ENCODE peak calls at places on chromosomes 6 and 20, in ten cellular contexts. X is transverse colon, E is breast epithelium, I is heart left ventricle, K is HepG2, G is gastrocnemius medialis, U is body of pancreas, A is ovary, P is tibial nerve, V is right lobe of liver. Y is an unnamed sample. For H3K27me3, the result is how much of the 10 kb centered on the place peaks cover.

GRCh38 chr6:87909849-87910248 is 137.8 kb upstream of the SPACA1 start:
- DNase-seq in U (no peak), P (no peak), X (no peak), G (no peak), A (no peak), E (no peak), K (no peak), V (no peak), I (no peak), Y (no peak)

GRCh38 chr6:100176321-100176950 is 182.4 kb upstream of the MCHR2 start:
- DNase-seq in V (no peak), I (no peak), G (no peak), U (peak), A (no peak), K (peak), E (no peak), P (no peak), X (no peak), Y (no peak)

GRCh38 chr20:61874421-61875068 is 191.1 kb downstream of the TAF4 start:
- DNase-seq in I (peak), X (no peak), G (no peak), K (peak), E (peak), U (peak), V (no peak), A (no peak), P (no peak), Y (no peak)

GRCh38 chr6:54802775-54803631 is 43.6 kb upstream of the FAM83B start:
- DNase-seq in E (no peak), P (no peak), G (no peak), A (no peak), X (no peak), K (no peak), U (no peak), I (no peak), V (no peak), Y (no peak)

GRCh38 chr6:137277971-137278602 is 58.9 kb upstream of the IFNGR1 start:
- DNase-seq in U (no peak), G (no peak), X (no peak), K (peak), I (no peak), P (no peak), E (no peak), V (no peak), A (no peak), Y (no peak)

GRCh38 chr6:40550096-40550731 is 37.0 kb downstream of the LRFN2 start:
- DNase-seq in V (no peak), K (peak), U (peak), I (no peak), E (no peak), G (no peak), P (no peak), X (peak), A (no peak), Y (peak)

GRCh38 chr6:4693566-4693965 is 82.6 kb upstream of the CDYL start:
- DNase-seq in K (no peak), E (no peak), X (no peak), P (no peak), U (no peak), I (no peak), G (no peak), V (no peak), A (no peak), Y (no peak)

GRCh38 chr6:37983720-37984501 is 164.4 kb downstream of the ZFAND3 start:
- DNase-seq in A (no peak), U (no peak), K (no peak), X (no peak), P (no peak), I (no peak), V (no peak), G (no peak), E (no peak), Y (no peak)

GRCh38 chr6:42790549-42791181 is 8.8 kb downstream of the BICRAL start:
- DNase-seq in G (no peak), E (no peak), A (no peak), I (no peak), P (no peak), K (no peak), U (no peak), X (no peak), V (no peak), Y (no peak)

GRCh38 chr6:76612818-76613452 is 540.5 kb upstream of the IMPG1 start:
- DNase-seq in P (no peak), X (no peak), K (no peak), G (no peak), A (no peak), V (no peak), E (no peak), I (no peak), U (no peak), Y (no peak)

GRCh38 chr6:89148016-89148750 is 2.3 kb downstream of the PM20D2 start:
- DNase-seq in K (no peak), P (no peak), I (no peak), X (no peak), G (no peak), U (no peak), A (no peak), V (no peak), E (no peak), Y (no peak)

GRCh38 chr20:24676353-24676977 is 207.0 kb downstream of the SYNDIG1 start:
- DNase-seq in U (no peak), E (no peak), G (no peak), A (no peak), I (peak), V (no peak), K (no peak), P (no peak), X (no peak), Y (no peak)

GRCh38 chr6:35049885-35050284 is 91.3 kb downstream of the TCP11 start:
- DNase-seq in U (peak), A (no peak), X (peak), K (no peak), G (peak), E (no peak), V (no peak), P (peak), I (peak), Y (no peak)

GRCh38 chr6:20411953-20412352 is 10.3 kb downstream of the E2F3 start:
- DNase-seq in G (peak), X (no peak), A (no peak), U (no peak), E (no peak), V (no peak), K (no peak), P (no peak), I (no peak), Y (no peak)

GRCh38 chr20:478949-479429 is 16.7 kb upstream of the TBC1D20 start:
- DNase-seq in P (no peak), I (no peak), G (no peak), K (peak), X (no peak), U (peak), V (no peak), A (no peak), E (no peak), Y (no peak)

GRCh38 chr6:12355354-12355753 is 65.2 kb downstream of the EDN1 start:
- DNase-seq in E (no peak), X (no peak), U (no peak), K (no peak), G (no peak), V (no peak), P (no peak), A (no peak), I (no peak), Y (no peak)

GRCh38 chr6:161415302-161415855 is 141.5 kb upstream of the AGPAT4 start:
- DNase-seq in I (no peak), U (no peak), X (no peak), V (no peak), G (no peak), A (no peak), E (no peak), K (no peak), P (no peak), Y (no peak)

GRCh38 chr20:32626859-32627636 is 41.9 kb upstream of the NOL4L start:
- DNase-seq in A (no peak), V (no peak), K (no peak), U (no peak), P (no peak), I (no peak), G (no peak), X (peak), E (no peak), Y (peak)

GRCh38 chr20:33622705-33623390 is 39.3 kb upstream of the C20orf144 start:
- DNase-seq in A (no peak), I (no peak), P (no peak), V (no peak), G (no peak), X (no peak), E (no peak), K (no peak), U (no peak), Y (no peak)

GRCh38 chr6:30847971-30848441 is 36.3 kb upstream of the DDR1 start:
- DNase-seq in U (no peak), A (no peak), V (no peak), E (no peak), G (no peak), X (no peak), K (no peak), I (no peak), P (no peak), Y (no peak)

GRCh38 chr20:44357555-44358130 is 2.1 kb downstream of the HNF4A start:
- DNase-seq in G (no peak), X (no peak), V (no peak), P (no peak), E (no peak), A (peak), I (no peak), K (no peak), U (peak), Y (no peak)

GRCh38 chr20:44356353-44356723 is 839 bp downstream of the HNF4A start:
- DNase-seq in X (no peak), A (no peak), I (no peak), E (no peak), V (no peak), K (no peak), G (no peak), P (no peak), U (no peak), Y (no peak)

GRCh38 chr20:44355503-44356352 is at the start of gene HNF4A:
- DNase-seq in K (peak), V (peak), I (peak), P (no peak), U (peak), X (peak), G (no peak), E (no peak), A (no peak), Y (peak)

GRCh38 chr20:44357020-44357419 is 1.5 kb downstream of the HNF4A start:
- DNase-seq in K (no peak), P (no peak), G (no peak), U (peak), I (no peak), V (no peak), X (no peak), E (no peak), A (no peak), Y (no peak)

GRCh38 chr20:44354979-44355502 is 458 bp upstream of the HNF4A start:
- DNase-seq in E (no peak), X (peak), I (no peak), P (no peak), G (no peak), A (no peak), V (no peak), U (no peak), K (peak), Y (peak)
- TF ChIP-seq POLR2A in E (no peak), X (no peak), I (no peak), P (no peak), G (no peak), A (no peak), V (no peak), U (no peak), K (no peak), Y (no peak)

GRCh38 chr20:45463709-45464108 is 5.8 kb upstream of the WFDC2 start:
- DNase-seq in V (no peak), U (no peak), X (no peak), I (no peak), A (no peak), E (no peak), P (no peak), K (no peak), G (no peak), Y (no peak)

GRCh38 chr20:45463113-45463512 is 6.4 kb upstream of the WFDC2 start:
- DNase-seq in U (no peak), E (no peak), K (no peak), P (no peak), G (no peak), I (no peak), X (no peak), A (no peak), V (no peak), Y (no peak)

GRCh38 chr20:45461225-45461624 is 8.3 kb upstream of the WFDC2 start:
- DNase-seq in V (no peak), E (no peak), X (no peak), G (no peak), P (no peak), A (no peak), U (no peak), K (no peak), I (no peak), Y (no peak)

GRCh38 chr20:45465492-45466266 is 3.9 kb upstream of the WFDC2 start:
- DNase-seq in E (no peak), V (no peak), G (no peak), U (no peak), P (no peak), I (no peak), X (peak), A (no peak), K (no peak), Y (no peak)

GRCh38 chr20:45462711-45463110 is 6.8 kb upstream of the WFDC2 start:
- DNase-seq in V (no peak), G (no peak), U (no peak), K (no peak), A (no peak), E (no peak), X (no peak), I (no peak), P (no peak), Y (no peak)
- H3K27me3 ChIP-seq in V (under half), G (under half), U (under half), K (under half), A (under half), E (under half), X (under half), I (under half), P (under half), Y (under half)

GRCh38 chr20:45952861-45953260 is 18.4 kb downstream of the PCIF1 start:
- DNase-seq in G (no peak), I (no peak), X (no peak), E (no peak), K (no peak), U (no peak), P (no peak), A (no peak), V (peak), Y (no peak)
- TF ChIP-seq POLR2A in G (no peak), I (no peak), X (no peak), E (no peak), K (no peak), U (no peak), P (no peak), A (no peak), V (no peak), Y (no peak)

DNA sequence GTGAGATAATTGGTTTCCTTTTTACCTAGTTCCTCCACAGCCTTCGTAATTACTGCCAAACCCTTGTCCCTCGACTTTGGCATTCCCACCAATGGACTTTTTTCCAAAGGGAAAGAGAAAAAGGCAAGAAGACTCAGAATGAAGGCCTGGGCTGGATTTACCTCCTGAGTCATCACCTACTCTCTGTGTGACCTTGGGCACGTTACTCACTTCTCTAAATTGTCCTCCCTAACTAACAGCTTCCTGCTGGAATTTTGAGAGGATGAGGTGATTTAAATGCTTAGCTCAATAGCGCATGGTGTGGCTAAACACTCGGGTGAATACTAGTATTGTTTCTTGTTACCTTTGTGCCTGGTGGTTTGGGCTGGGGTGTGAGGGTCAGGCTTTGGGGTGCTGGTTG is 146.6 kb downstream of the DHX35 start:
- DNase-seq in A (no peak), K (peak), X (no peak), V (no peak), U (no peak), I (no peak), P (no peak), G (no peak), E (no peak), Y (no peak)
- H3K27me3 ChIP-seq in A (under half), K (under half), X (under half), V (under half), U (under half), I (under half), P (under half), G (under half), E (under half), Y (under half)

Y was measured in stomach.